ENCODE peak calls at places on chromosomes 11 and 22, in five cellular contexts. One of them, this sample, is unnamed.

GRCh38 chr11:108246885-108247284 is 24.0 kb downstream of the ATM start:
- DNase-seq in HCT116: no peak
- DNase-seq in GM12878: no peak
- DNase-seq in K562: no peak
- DNase-seq in H1: no peak
- DNase-seq in this sample: no peak

GRCh38 chr11:123525072-123525471 is 95.0 kb downstream of the GRAMD1B start:
- DNase-seq in HCT116: no peak
- DNase-seq in GM12878: no peak
- DNase-seq in K562: no peak
- DNase-seq in H1: no peak
- DNase-seq in this sample: no peak

GRCh38 chr22:39144101-39144815 is 8.2 kb downstream of the CBX7 start:
- DNase-seq in HCT116: no peak
- DNase-seq in GM12878: peak
- DNase-seq in K562: no peak
- DNase-seq in H1: no peak
- DNase-seq in this sample: no peak

GRCh38 chr22:36702832-36703210 is 731 bp downstream of the CACNG2 start:
- DNase-seq in HCT116: no peak
- DNase-seq in GM12878: no peak
- DNase-seq in K562: no peak
- DNase-seq in H1: no peak
- DNase-seq in this sample: no peak

GRCh38 chr11:133928628-133929059 is 28.1 kb downstream of the IGSF9B start:
- DNase-seq in HCT116: no peak
- DNase-seq in GM12878: no peak
- DNase-seq in K562: no peak
- DNase-seq in H1: no peak
- DNase-seq in this sample: no peak

GRCh38 chr22:42704896-42705295 is 15.8 kb downstream of the A4GALT start:
- DNase-seq in HCT116: no peak
- DNase-seq in GM12878: no peak
- DNase-seq in K562: no peak
- DNase-seq in H1: no peak
- DNase-seq in this sample: no peak

GRCh38 chr11:62071408-62071807 is 52.4 kb upstream of the INCENP start:
- DNase-seq in HCT116: no peak
- DNase-seq in GM12878: no peak
- DNase-seq in K562: no peak
- DNase-seq in H1: no peak
- DNase-seq in this sample: no peak

GRCh38 chr11:12813371-12814225 is 139.4 kb downstream of the TEAD1 start:
- DNase-seq in HCT116: no peak
- DNase-seq in GM12878: no peak
- DNase-seq in K562: peak
- DNase-seq in H1: no peak
- DNase-seq in this sample: no peak

GRCh38 chr11:120824242-120824641 is 199.7 kb upstream of the TBCEL start:
- DNase-seq in HCT116: no peak
- DNase-seq in GM12878: no peak
- DNase-seq in K562: no peak
- DNase-seq in H1: no peak
- DNase-seq in this sample: no peak

GRCh38 chr11:19344661-19345518 is 104.1 kb upstream of the E2F8 start:
- DNase-seq in HCT116: no peak
- DNase-seq in GM12878: no peak
- DNase-seq in K562: no peak
- DNase-seq in H1: peak
- DNase-seq in this sample: no peak

GRCh38 chr22:17918840-17919239 is 105.5 kb downstream of the MICAL3 start:
- DNase-seq in HCT116: no peak
- DNase-seq in GM12878: no peak
- DNase-seq in K562: no peak
- DNase-seq in H1: no peak
- DNase-seq in this sample: no peak

GRCh38 chr11:36312593-36312990 is 16.5 kb downstream of the PRR5L start:
- DNase-seq in HCT116: no peak
- DNase-seq in GM12878: no peak
- DNase-seq in K562: no peak
- DNase-seq in H1: no peak
- DNase-seq in this sample: no peak

GRCh38 chr22:40463017-40463631 is 92.7 kb downstream of the SGSM3 start:
- DNase-seq in HCT116: no peak
- DNase-seq in GM12878: peak
- DNase-seq in K562: no peak
- DNase-seq in H1: no peak
- DNase-seq in this sample: no peak

GRCh38 chr22:47292546-47293320 is 530.3 kb downstream of the TBC1D22A start:
- DNase-seq in HCT116: no peak
- DNase-seq in GM12878: no peak
- DNase-seq in K562: no peak
- DNase-seq in H1: no peak
- DNase-seq in this sample: no peak

GRCh38 chr11:125223901-125224331 is 59.4 kb downstream of the PKNOX2 start:
- DNase-seq in HCT116: no peak
- DNase-seq in GM12878: no peak
- DNase-seq in K562: no peak
- DNase-seq in H1: no peak
- DNase-seq in this sample: no peak

GRCh38 chr11:45648931-45649330 is 16.5 kb downstream of the CHST1 start:
- DNase-seq in HCT116: no peak
- DNase-seq in GM12878: no peak
- DNase-seq in K562: no peak
- DNase-seq in H1: peak
- DNase-seq in this sample: no peak

GRCh38 chr11:85475637-85476517 is 151.3 kb downstream of the DLG2 start:
- DNase-seq in HCT116: no peak
- DNase-seq in GM12878: no peak
- DNase-seq in K562: no peak
- DNase-seq in H1: no peak
- DNase-seq in this sample: no peak

GRCh38 chr11:12195773-12196172 is 85.4 kb downstream of the MICAL2 start:
- DNase-seq in HCT116: no peak
- DNase-seq in GM12878: no peak
- DNase-seq in K562: peak
- DNase-seq in H1: no peak
- DNase-seq in this sample: no peak

GRCh38 chr11:119567667-119568582 is 145.0 kb upstream of the THY1 start:
- DNase-seq in HCT116: no peak
- DNase-seq in GM12878: peak
- DNase-seq in K562: no peak
- DNase-seq in H1: no peak
- DNase-seq in this sample: no peak

GRCh38 chr11:69144719-69145365 is 10.9 kb upstream of the SMIM38 start:
- DNase-seq in HCT116: no peak
- DNase-seq in GM12878: no peak
- DNase-seq in K562: no peak
- DNase-seq in H1: no peak
- DNase-seq in this sample: no peak

GRCh38 chr11:94658888-94659287 is 91.7 kb downstream of the PIWIL4 start:
- DNase-seq in HCT116: no peak
- DNase-seq in GM12878: no peak
- DNase-seq in K562: no peak
- DNase-seq in H1: no peak
- DNase-seq in this sample: no peak

GRCh38 chr11:117809236-117810055 is 12.4 kb upstream of the DSCAML1 start:
- DNase-seq in HCT116: peak
- DNase-seq in GM12878: no peak
- DNase-seq in K562: peak
- DNase-seq in H1: peak
- DNase-seq in this sample: no peak

GRCh38 chr11:117384045-117384444 is 56.4 kb downstream of the CEP164 start:
- DNase-seq in HCT116: no peak
- DNase-seq in GM12878: no peak
- DNase-seq in K562: no peak
- DNase-seq in H1: no peak
- DNase-seq in this sample: peak

GRCh38 chr22:48802576-48802975 is 1025.1 kb downstream of the BRD1 start:
- DNase-seq in HCT116: no peak
- DNase-seq in GM12878: no peak
- DNase-seq in K562: no peak
- DNase-seq in H1: no peak
- DNase-seq in this sample: no peak

GRCh38 chr11:112128483-112129121 is 35.3 kb downstream of the IL18 start:
- DNase-seq in HCT116: peak
- DNase-seq in GM12878: no peak
- DNase-seq in K562: no peak
- DNase-seq in H1: no peak
- DNase-seq in this sample: no peak

GRCh38 chr11:8384199-8384821 is 120.6 kb upstream of the LMO1 start:
- DNase-seq in HCT116: no peak
- DNase-seq in GM12878: no peak
- DNase-seq in K562: peak
- DNase-seq in H1: no peak
- DNase-seq in this sample: no peak

GRCh38 chr11:16125796-16126195 is 230.6 kb downstream of the SOX6 start:
- DNase-seq in HCT116: no peak
- DNase-seq in GM12878: no peak
- DNase-seq in K562: no peak
- DNase-seq in H1: no peak
- DNase-seq in this sample: no peak

GRCh38 chr22:37803195-37803635 is 4.5 kb upstream of the GCAT start:
- DNase-seq in HCT116: no peak
- DNase-seq in GM12878: no peak
- DNase-seq in K562: peak
- DNase-seq in H1: no peak
- DNase-seq in this sample: peak

GRCh38 chr22:27226666-27227065 is 569.3 kb downstream of the MIAT start:
- DNase-seq in HCT116: no peak
- DNase-seq in GM12878: no peak
- DNase-seq in K562: no peak
- DNase-seq in H1: no peak
- DNase-seq in this sample: no peak

DNA sequence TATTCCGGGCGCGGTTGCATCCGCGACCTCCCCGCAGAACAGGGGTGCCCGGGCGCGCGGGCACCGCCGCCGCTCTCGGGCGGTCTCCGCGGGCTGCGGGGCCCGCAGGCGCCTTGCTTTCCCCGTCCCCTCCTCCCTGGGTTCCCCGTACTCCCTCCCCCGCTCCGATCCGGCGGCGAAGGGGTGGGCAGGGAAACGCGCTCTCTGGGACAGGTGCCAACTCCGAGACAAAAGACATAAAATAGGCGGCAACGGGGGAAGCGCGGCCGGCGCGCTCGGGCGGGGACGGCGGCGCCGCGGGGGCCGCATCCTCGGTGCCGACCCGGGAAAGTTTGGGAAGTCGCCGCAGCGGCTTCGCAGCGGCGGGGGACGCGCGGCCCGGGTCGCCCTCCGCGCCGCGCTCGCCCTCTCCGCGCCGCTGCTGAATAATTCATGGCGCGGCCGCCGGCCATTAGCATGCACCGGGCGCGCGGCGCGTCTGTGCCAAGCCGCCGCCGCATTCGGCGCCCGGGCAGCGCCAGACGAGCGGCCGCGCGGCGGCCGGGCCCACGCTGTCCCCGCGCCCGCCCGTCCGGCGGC is 78.8 kb upstream of the PPARA start:
- DNase-seq in HCT116: peak
- DNase-seq in GM12878: no peak
- DNase-seq in K562: no peak
- DNase-seq in H1: peak
- DNase-seq in this sample: no peak
- TF ChIP-seq POLR2A in HCT116: peak
- TF ChIP-seq POLR2A in GM12878: peak
- TF ChIP-seq POLR2A in K562: no peak
- TF ChIP-seq POLR2A in H1: no peak
- TF ChIP-seq POLR2A in this sample: no peak

GRCh38 chr11:17563248-17563647 is 16.2 kb downstream of the OTOG start:
- DNase-seq in HCT116: no peak
- DNase-seq in GM12878: no peak
- DNase-seq in K562: no peak
- DNase-seq in H1: no peak
- DNase-seq in this sample: no peak
- TF ChIP-seq ATF3 in HCT116: no peak
- TF ChIP-seq ATF3 in GM12878: no peak
- TF ChIP-seq ATF3 in K562: no peak
- TF ChIP-seq ATF3 in H1: no peak
- TF ChIP-seq ATF3 in this sample: no peak

GRCh38 chr22:23762866-23763578 is at the start of gene C22orf15:
- DNase-seq in HCT116: no peak
- DNase-seq in GM12878: no peak
- DNase-seq in K562: no peak
- DNase-seq in H1: peak
- DNase-seq in this sample: no peak

GRCh38 chr22:23767303-23767672 is 484 bp downstream of the CHCHD10 start:
- DNase-seq in HCT116: no peak
- DNase-seq in GM12878: no peak
- DNase-seq in K562: peak
- DNase-seq in H1: no peak
- DNase-seq in this sample: no peak

GRCh38 chr22:23760056-23760455 is 2.7 kb upstream of the C22orf15 start:
- DNase-seq in HCT116: no peak
- DNase-seq in GM12878: no peak
- DNase-seq in K562: no peak
- DNase-seq in H1: no peak
- DNase-seq in this sample: no peak

GRCh38 chr22:23764931-23765881 is 2.4 kb downstream of the C22orf15 start:
- DNase-seq in HCT116: no peak
- DNase-seq in GM12878: no peak
- DNase-seq in K562: no peak
- DNase-seq in H1: peak
- DNase-seq in this sample: no peak

GRCh38 chr22:23763579-23764331 is 965 bp downstream of the C22orf15 start:
- DNase-seq in HCT116: no peak
- DNase-seq in GM12878: no peak
- DNase-seq in K562: peak
- DNase-seq in H1: peak
- DNase-seq in this sample: no peak
- TF ChIP-seq POLR2A in HCT116: no peak
- TF ChIP-seq POLR2A in GM12878: no peak
- TF ChIP-seq POLR2A in K562: no peak
- TF ChIP-seq POLR2A in H1: no peak
- TF ChIP-seq POLR2A in this sample: no peak

DNA sequence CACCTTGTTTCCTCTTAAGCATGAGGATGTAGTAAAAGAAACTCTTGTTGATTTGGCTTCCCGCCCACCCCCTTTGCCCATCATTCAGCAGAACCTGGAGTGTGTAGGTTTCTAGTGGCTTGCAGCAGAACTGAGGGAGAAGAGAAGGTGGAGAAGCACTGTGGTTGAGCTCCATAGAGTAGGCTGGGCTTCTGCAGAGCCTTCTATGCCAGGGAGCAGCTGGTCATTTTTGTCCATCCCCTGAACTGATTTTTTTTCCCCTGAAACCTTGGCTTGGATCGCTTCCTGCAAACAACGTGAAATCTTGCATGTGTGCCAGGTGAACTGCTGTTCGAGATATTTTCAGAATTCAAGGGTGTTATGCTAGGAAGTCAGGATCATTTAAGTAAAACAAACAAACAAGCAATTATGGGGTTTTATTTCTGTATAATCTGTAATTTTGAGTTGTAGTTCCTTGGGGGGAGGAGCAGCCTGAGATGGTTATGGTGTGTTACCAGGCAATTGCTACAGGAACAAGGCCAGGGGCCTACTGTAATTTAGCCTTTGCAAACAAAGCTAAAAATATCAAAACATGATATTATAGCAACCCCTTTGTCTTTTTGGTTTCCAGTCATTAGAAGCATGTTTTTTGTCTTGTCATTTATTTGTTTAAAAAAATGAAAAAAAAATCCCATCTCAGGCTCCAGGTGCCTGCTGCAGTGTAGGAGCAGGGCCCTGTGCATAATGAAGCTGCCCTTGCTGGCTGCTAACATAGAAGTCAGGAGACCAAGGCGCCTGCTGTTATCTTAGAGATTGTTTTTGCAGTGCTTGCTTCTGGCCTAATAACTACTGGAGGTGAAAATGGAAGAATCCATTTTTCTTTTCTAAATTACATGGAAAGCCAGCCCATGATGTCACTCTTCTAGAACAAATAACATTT is 152.5 kb upstream of the TTC12 start:
- DNase-seq in HCT116: no peak
- DNase-seq in GM12878: no peak
- DNase-seq in K562: no peak
- DNase-seq in H1: no peak
- DNase-seq in this sample: no peak
- TF ChIP-seq ATF3 in HCT116: no peak
- TF ChIP-seq ATF3 in GM12878: no peak
- TF ChIP-seq ATF3 in K562: no peak
- TF ChIP-seq ATF3 in H1: no peak
- TF ChIP-seq ATF3 in this sample: no peak

This sample was measured in HepG2.